ENCODE peak calls at places on chromosomes 2 and 18, in four cellular contexts. D is fibroblast of lung, Z is astrocyte, R is PC-9. U is an unnamed sample.

GRCh38 chr2:8573234-8573941 is 108.5 kb upstream of the ID2 start:
- DNase-seq in D (no peak), Z (no peak), R (no peak), U (no peak)

GRCh38 chr2:29774624-29775023 is 146.8 kb downstream of the ALK start:
- DNase-seq in D (no peak), Z (no peak), R (no peak), U (no peak)

GRCh38 chr2:19979932-19980331 is 10.0 kb downstream of the WDR35 start:
- DNase-seq in D (no peak), Z (no peak), R (no peak), U (peak; percentile 80)

GRCh38 chr2:36789181-36789804 is 92.8 kb downstream of the VIT start:
- DNase-seq in D (no peak), Z (no peak), R (no peak), U (no peak)

GRCh38 chr2:160651416-160652200 is 158.0 kb upstream of the RBMS1 start:
- DNase-seq in D (peak; percentile 12), Z (peak; percentile 64), R (no peak), U (peak; percentile 20)

GRCh38 chr2:175203621-175204496 is 22.3 kb upstream of the ATP5MC3 start:
- DNase-seq in D (peak; percentile 72), Z (peak; percentile 16), R (no peak), U (peak; percentile 54)

GRCh38 chr18:23864620-23865019 is 149.9 kb upstream of the TTC39C start:
- DNase-seq in D (no peak), Z (no peak), R (no peak), U (no peak)

GRCh38 chr2:237064203-237065061 is 21.3 kb upstream of the COPS8 start:
- DNase-seq in D (no peak), Z (no peak), R (no peak), U (no peak)

GRCh38 chr18:72375628-72376027 is 168.5 kb downstream of the CBLN2 start:
- DNase-seq in D (peak; percentile 2), Z (peak; percentile 65), R (no peak), U (no peak)

GRCh38 chr2:54549430-54549829 is 93.3 kb downstream of the SPTBN1 start:
- DNase-seq in D (no peak), Z (no peak), R (no peak), U (no peak)

GRCh38 chr2:37343537-37344434 is 644 bp upstream of the QPCT start:
- DNase-seq in D (peak; percentile 46), Z (peak; percentile 69), R (no peak), U (peak; percentile 47)

DNA sequence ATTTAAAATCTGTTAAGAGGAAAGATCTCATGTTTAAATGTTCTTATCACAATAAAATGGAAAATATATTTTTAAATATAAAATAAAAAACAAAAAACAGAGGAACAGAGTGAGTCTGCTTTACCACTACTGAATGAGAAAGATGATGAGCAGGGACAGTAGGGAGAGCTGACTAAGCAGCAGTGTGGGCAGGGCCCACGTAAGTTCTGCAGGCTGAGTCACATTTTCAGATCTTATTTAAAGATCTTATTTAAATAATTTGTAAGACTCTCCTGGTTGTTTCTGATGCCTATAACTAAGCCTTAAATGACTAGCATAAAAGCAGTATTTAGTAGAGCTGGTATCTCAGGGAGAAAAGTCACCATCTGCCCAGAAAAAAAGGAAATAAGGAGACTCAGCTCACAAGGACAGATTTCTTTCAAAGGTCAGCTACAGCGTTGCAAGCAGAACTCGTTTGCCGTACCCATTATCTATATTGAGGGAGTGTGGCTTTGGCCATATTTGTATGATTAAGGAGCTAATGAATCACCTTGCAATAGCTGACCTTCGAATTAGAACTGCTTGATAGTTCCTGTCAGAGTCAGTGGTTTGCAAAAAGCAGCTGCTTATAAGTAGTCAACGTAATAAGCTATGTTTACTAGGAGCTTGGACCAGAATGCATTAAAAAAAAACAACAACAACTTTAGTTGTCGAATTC is 322.1 kb upstream of the CHAC2 start:
- DNase-seq in D (peak; percentile 27), Z (peak; percentile 64), R (peak; percentile 55), U (no peak)
- H3K4me2 ChIP-seq in D (peak overlapping the region; percentile 10), Z (peak overlapping the region; percentile 49), R (peak overlapping the region; percentile 64), U (no peak overlapping the region)

GRCh38 chr2:231429152-231429551 is 33.6 kb downstream of the B3GNT7 start:
- DNase-seq in D (no peak), Z (no peak), R (no peak), U (no peak)

GRCh38 chr2:231425291-231425810 is 29.8 kb downstream of the B3GNT7 start:
- DNase-seq in D (no peak), Z (no peak), R (no peak), U (no peak)

GRCh38 chr2:231427116-231427515 is 31.6 kb downstream of the B3GNT7 start:
- DNase-seq in D (no peak), Z (no peak), R (no peak), U (no peak)

GRCh38 chr2:231423176-231423575 is 27.7 kb downstream of the B3GNT7 start:
- DNase-seq in D (no peak), Z (no peak), R (no peak), U (no peak)

DNA sequence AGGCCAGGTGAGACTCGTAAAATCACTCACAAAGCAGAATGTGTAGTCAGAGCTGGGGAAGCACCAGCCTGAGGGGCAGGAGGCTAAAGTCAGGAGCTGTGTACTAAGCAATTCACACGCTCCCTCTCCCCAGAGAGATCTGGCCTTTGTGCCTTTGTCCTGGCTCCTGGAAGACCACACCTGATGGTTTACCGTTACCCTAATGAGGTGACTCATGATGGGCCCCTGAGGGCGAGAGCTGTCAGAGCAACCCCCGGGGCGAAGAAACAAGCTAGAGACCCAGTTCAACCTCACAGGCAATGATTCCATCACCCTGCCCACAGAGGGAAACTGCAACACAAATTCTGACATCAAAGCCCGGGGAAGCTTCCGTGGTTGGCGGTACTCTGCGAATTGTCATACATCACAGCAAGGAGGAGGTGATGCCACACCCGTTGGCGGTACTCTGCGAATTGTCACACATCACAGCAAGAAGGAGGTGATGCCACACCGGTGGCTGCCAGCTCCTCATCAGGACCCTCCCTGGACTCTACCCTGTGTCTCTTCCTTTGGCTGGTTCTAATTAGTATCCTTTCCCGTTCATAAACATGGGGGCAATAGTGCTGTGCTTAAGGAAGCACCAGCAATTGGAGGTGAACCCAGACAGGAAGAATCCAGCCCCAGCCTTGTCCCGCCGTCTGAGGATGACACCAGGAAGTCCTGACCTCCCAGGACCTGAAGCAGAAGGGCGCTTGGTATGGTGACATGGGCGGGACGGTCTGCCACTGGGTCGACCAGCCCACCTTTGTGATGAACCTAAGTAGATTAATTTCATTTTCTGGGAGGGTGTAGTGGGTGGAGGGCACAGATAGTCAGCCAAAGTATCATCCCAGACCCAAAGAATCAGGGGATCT is 30.5 kb downstream of the B3GNT7 start:
- DNase-seq in D (no peak), Z (no peak), R (peak; percentile 79), U (no peak)
- H3K4me2 ChIP-seq in D (no peak overlapping the region), Z (no peak overlapping the region), R (peak overlapping the region; percentile 39), U (no peak overlapping the region)

GRCh38 chr2:134662751-134663150 is 56.0 kb downstream of the TMEM163 start:
- DNase-seq in D (no peak), Z (no peak), R (no peak), U (no peak)
- H3K4me2 ChIP-seq in D (no peak overlapping the region), Z (no peak overlapping the region), R (no peak overlapping the region), U (no peak overlapping the region)

DNA sequence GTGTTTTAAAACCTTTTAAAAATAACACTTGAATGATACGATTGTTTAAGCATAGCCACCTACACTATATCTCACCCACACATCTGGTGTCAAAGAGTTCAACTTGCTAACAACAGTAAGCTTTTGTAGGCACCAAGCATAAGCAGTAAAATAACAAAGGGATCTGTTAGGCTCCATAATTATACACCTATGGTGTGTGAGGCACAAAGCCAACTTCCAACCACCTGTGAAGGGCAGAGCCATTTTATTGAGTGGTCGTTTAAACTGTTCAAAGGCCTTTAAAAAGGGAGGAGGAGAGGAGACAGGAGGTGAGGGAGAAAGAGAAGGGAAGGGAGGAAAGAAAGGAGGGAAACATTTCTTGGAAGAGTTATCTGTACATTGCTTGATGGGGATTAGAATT is 27.9 kb downstream of the NEMP2 start:
- DNase-seq in D (no peak), Z (no peak), R (no peak), U (no peak)
- H3K4me2 ChIP-seq in D (no peak overlapping the region), Z (no peak overlapping the region), R (no peak overlapping the region), U (no peak overlapping the region)

GRCh38 chr2:40105593-40105992 is 326.5 kb upstream of the THUMPD2 start:
- DNase-seq in D (peak; percentile 76), Z (peak; percentile 88), R (no peak), U (no peak)
- H3K4me2 ChIP-seq in D (peak overlapping the region; percentile 41), Z (peak overlapping the region; percentile 21), R (no peak overlapping the region), U (no peak overlapping the region)